ENCODE peak calls at places on chromosome 19, in four cellular contexts. P is cardiac muscle cell, G is stomach, B is astrocyte of the spinal cord. S is an unnamed sample.

GRCh38 chr19:13187419-13187818 is 37.2 kb downstream of the IER2 start:
- DNase-seq in P (no peak), B (no peak), G (no peak), S (no peak)

GRCh38 chr19:47157455-47158321 is 27.1 kb downstream of the SAE1 start:
- DNase-seq in P (peak; percentile 83), B (peak; percentile 74), G (peak; percentile 33), S (peak; percentile 79)

GRCh38 chr19:53978975-53979801 is 12.2 kb upstream of the CACNG6 start:
- DNase-seq in B (no peak), G (no peak), P (no peak), S (no peak)

GRCh38 chr19:49700563-49700962 is 9.6 kb downstream of the CPT1C start:
- DNase-seq in B (no peak), P (no peak), G (no peak), S (no peak)

GRCh38 chr19:34276614-34277013 is 22.3 kb downstream of the GARRE1 start:
- DNase-seq in B (no peak), P (no peak), G (no peak), S (no peak)

GRCh38 chr19:8005534-8006256 is at the start of gene ELAVL1:
- DNase-seq in P (peak; percentile 94), G (peak; percentile 93), B (peak; percentile 86), S (peak; percentile 92)

GRCh38 chr19:45693168-45693788 is 812 bp downstream of the QPCTL start:
- DNase-seq in P (peak; percentile 74), G (peak; percentile 86), B (peak; percentile 63), S (peak; percentile 74)

GRCh38 chr19:36748431-36749275 is 24.0 kb downstream of the ZNF850 start:
- DNase-seq in P (no peak), B (no peak), G (no peak), S (no peak)

GRCh38 chr19:13040232-13040915 is 45.1 kb downstream of the NFIX start:
- DNase-seq in B (no peak), G (no peak), P (no peak), S (no peak)

GRCh38 chr19:57566396-57567256 is 7.0 kb upstream of the ZNF550 start:
- DNase-seq in P (peak; percentile 53), B (peak; percentile 42), G (no peak), S (peak; percentile 61)

GRCh38 chr19:38684078-38684861 is 36.8 kb downstream of the ACTN4 start:
- DNase-seq in P (peak; percentile 94), G (peak; percentile 64), B (peak; percentile 95), S (peak; percentile 90)
- H3K4me3 ChIP-seq in P (no peak overlapping the region), G (no peak overlapping the region), B (no peak overlapping the region), S (no peak overlapping the region)

GRCh38 chr19:1457031-1457739 is 7.3 kb downstream of the APC2 start:
- DNase-seq in G (no peak), P (no peak), B (no peak), S (no peak)
- TF ChIP-seq CTCF in G (no peak), P (no peak), B (no peak), S (peak; percentile 8)

GRCh38 chr19:5687360-5688198 is 2.5 kb upstream of the RPL36 start:
- DNase-seq in P (no peak), G (no peak), B (no peak), S (no peak)
- H3K4me3 ChIP-seq in P (no peak overlapping the region), G (peak overlapping the region; percentile 70), B (peak overlapping the region; percentile 41), S (peak overlapping the region; percentile 64)

DNA sequence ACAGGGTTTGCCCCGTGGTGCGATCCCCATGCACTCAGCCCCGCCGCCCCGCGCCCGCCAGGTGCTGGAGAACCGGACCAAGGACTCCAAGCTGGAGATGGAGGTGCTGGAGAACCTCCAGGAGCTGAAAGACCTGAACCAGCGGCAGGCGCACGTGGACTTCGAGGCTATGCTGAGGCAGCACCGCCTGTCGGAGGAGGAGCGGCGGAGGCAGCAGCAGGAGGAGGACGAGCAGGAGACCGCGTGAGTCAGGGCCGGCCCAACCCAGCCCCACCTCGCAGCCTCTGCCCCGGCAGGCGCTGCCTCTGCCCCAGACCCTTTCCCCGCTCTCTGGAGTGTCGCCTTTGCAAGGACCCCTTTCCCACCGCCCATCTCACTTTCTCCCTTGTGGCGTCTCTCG is 11.3 kb downstream of the YJU2 start:
- DNase-seq in G (no peak), P (no peak), B (no peak), S (no peak)
- TF ChIP-seq CTCF in G (no peak), P (no peak), B (no peak), S (no peak)

GRCh38 chr19:38704488-38705026 is 39.7 kb downstream of the CAPN12 start:
- DNase-seq in P (no peak), B (no peak), G (no peak), S (no peak)
- H3K4me3 ChIP-seq in P (no peak overlapping the region), B (no peak overlapping the region), G (no peak overlapping the region), S (no peak overlapping the region)

DNA sequence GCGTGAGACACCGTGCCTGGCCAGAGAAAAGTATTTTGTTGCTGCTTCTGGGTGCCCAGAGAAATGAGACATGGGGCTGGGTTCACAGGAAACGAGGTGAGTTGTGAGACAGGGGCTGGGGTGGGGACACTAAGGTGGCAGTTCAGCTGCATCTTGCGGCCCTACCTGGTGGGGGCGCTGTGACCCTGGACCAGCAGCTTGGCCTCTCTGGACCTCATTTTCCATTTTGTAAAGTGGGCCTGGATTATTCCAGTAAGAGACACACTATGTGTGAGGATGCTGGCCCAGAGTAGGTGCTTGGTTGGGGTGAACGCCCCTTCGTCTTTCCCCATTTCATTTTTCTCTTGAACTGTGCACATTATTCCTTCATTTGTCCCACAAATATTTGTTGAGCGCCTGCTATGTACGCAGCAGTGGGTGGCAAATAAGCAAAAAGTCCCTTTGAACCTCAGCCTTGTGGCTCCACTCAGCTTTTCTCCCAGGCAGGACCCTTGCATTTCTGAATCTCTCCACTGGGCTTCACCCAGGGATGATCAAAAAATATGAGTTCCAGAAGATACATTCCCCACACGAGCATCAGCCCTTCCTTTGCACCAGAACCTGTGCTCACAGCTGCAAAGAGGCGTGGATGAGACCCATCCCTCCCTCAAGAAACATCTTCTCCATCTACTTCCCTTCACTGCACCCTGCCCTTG is 26.6 kb upstream of the OR10H1 start:
- DNase-seq in G (no peak), B (no peak), P (no peak), S (no peak)
- TF ChIP-seq CTCF in G (no peak), B (no peak), P (no peak), S (no peak)